ENCODE peak calls at places on chromosome 19, in five cellular contexts. K, F, D, H and R are unnamed samples.

GRCh38 chr19:16168465-16169081 is 4.8 kb downstream of the CIB3 start:
- DNase-seq in F (no peak), K (no peak), H (no peak), D (peak), R (no peak)

GRCh38 chr19:55173717-55174409 is 6.2 kb downstream of the SYT5 start:
- DNase-seq in K (peak), F (peak), D (peak), H (no peak), R (no peak)

GRCh38 chr19:48210005-48210404 is 39.5 kb downstream of the ZSWIM9 start:
- DNase-seq in D (no peak), K (no peak), H (no peak), F (no peak), R (no peak)

GRCh38 chr19:41501854-41502253 is 58.9 kb downstream of the ERICH4 start:
- DNase-seq in F (no peak), K (no peak), D (no peak), H (no peak), R (no peak)

GRCh38 chr19:48506138-48506733 is 5.4 kb downstream of the LMTK3 start:
- DNase-seq in D (peak), F (peak), K (peak), H (no peak), R (peak)

GRCh38 chr19:4069331-4069959 is 2.7 kb upstream of the ZBTB7A start:
- DNase-seq in H (no peak), D (no peak), K (no peak), F (no peak), R (peak)

GRCh38 chr19:18932216-18932841 is 8.7 kb downstream of the HOMER3 start:
- DNase-seq in K (peak), F (no peak), D (peak), H (no peak), R (peak)

GRCh38 chr19:10019246-10019645 is 6.0 kb downstream of the RDH8 start:
- DNase-seq in H (no peak), D (no peak), F (no peak), K (no peak), R (no peak)

GRCh38 chr19:10452726-10453620 is 32.6 kb downstream of the PDE4A start:
- DNase-seq in D (no peak), H (no peak), K (peak), F (no peak), R (no peak)

GRCh38 chr19:34838753-34839431 is 65.9 kb upstream of the ZNF599 start:
- DNase-seq in K (no peak), D (no peak), H (no peak), F (peak), R (no peak)

GRCh38 chr19:19860756-19861390 is 4.8 kb upstream of the ZNF253 start:
- DNase-seq in F (no peak), H (no peak), K (peak), D (peak), R (no peak)

GRCh38 chr19:38658462-38659306 is 11.2 kb downstream of the ACTN4 start:
- DNase-seq in H (no peak), K (no peak), F (peak), D (no peak), R (no peak)

GRCh38 chr19:11451327-11451941 is 16.0 kb downstream of the PRKCSH start:
- DNase-seq in K (peak), D (no peak), F (no peak), H (no peak), R (no peak)

GRCh38 chr19:54451331-54451871 is 2.4 kb downstream of the LENG8 start:
- DNase-seq in H (no peak), F (no peak), K (no peak), D (no peak), R (peak)

GRCh38 chr19:56138069-56138468 is 3.0 kb upstream of the ZNF444 start:
- DNase-seq in K (no peak), D (no peak), F (peak), H (no peak), R (no peak)

GRCh38 chr19:55369651-55370304 is 485 bp downstream of the IL11 start:
- DNase-seq in F (no peak), H (no peak), K (peak), D (peak), R (no peak)

GRCh38 chr19:32691952-32692726 is 518 bp downstream of the NUDT19 start:
- DNase-seq in D (peak), K (peak), H (no peak), F (no peak), R (peak)
- TF ChIP-seq GABPA in D (peak), K (no peak), H (no peak), F (no peak), R (no peak)

GRCh38 chr19:33685541-33685940 is 63.8 kb downstream of the CHST8 start:
- DNase-seq in F (no peak), K (peak), H (no peak), D (no peak), R (no peak)
- TF ChIP-seq REST in F (no peak), K (no peak), H (no peak), D (no peak), R (no peak)

GRCh38 chr19:51145926-51146493 is 3.9 kb downstream of the SIGLEC7 start:
- DNase-seq in H (no peak), D (no peak), K (no peak), F (no peak), R (no peak)

GRCh38 chr19:51148571-51148970 is 6.5 kb downstream of the SIGLEC7 start:
- DNase-seq in K (no peak), H (no peak), F (no peak), D (no peak), R (no peak)

GRCh38 chr19:51147663-51148062 is 5.6 kb downstream of the SIGLEC7 start:
- DNase-seq in K (no peak), F (no peak), D (peak), H (no peak), R (no peak)

GRCh38 chr19:51146751-51147150 is 4.7 kb downstream of the SIGLEC7 start:
- DNase-seq in D (no peak), H (no peak), F (no peak), K (no peak), R (no peak)

GRCh38 chr19:51150627-51151026 is 8.5 kb downstream of the SIGLEC7 start:
- DNase-seq in F (no peak), K (no peak), H (no peak), D (no peak), R (no peak)
- TF ChIP-seq GABPA in F (no peak), K (no peak), H (no peak), D (no peak), R (no peak)

GRCh38 chr19:28703400-28703956 is 509.5 kb downstream of the UQCRFS1 start:
- DNase-seq in H (no peak), F (no peak), K (no peak), D (no peak), R (no peak)

GRCh38 chr19:28697308-28697707 is 515.6 kb downstream of the UQCRFS1 start:
- DNase-seq in F (no peak), D (no peak), H (no peak), K (no peak), R (no peak)

GRCh38 chr19:28705008-28705407 is 507.9 kb downstream of the UQCRFS1 start:
- DNase-seq in K (no peak), H (no peak), F (peak), D (peak), R (no peak)

GRCh38 chr19:28701491-28701890 is 511.5 kb downstream of the UQCRFS1 start:
- DNase-seq in F (no peak), H (no peak), K (no peak), D (no peak), R (no peak)

GRCh38 chr19:28700176-28700575 is 512.8 kb downstream of the UQCRFS1 start:
- DNase-seq in K (no peak), F (no peak), H (no peak), D (no peak), R (no peak)
- TF ChIP-seq REST in K (no peak), F (no peak), H (no peak), D (no peak), R (no peak)

DNA sequence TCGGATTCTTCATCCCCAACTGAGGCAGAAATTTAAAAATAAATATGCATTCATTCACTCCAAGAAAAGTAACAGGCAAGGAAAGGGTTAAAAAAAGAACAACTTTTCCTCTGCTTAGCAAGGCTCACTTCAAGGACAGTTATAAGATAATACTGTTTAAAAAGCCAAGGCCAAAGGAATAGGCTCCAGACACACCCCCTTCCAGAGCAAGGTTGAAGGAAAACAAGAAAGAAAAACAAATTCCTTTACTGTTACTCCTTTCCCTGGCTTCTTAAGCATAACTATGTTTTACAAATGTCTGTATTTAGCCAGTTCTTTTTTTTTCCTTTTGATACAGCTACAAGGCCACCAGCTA is 8.5 kb downstream of the SIGLEC11 start:
- DNase-seq in D (no peak), F (no peak), K (no peak), H (no peak), R (no peak)
- TF ChIP-seq GABPA in D (no peak), F (no peak), K (no peak), H (no peak), R (no peak)

GRCh38 chr19:1119475-1120217 is 15.9 kb downstream of the GPX4 start:
- DNase-seq in D (no peak), H (no peak), K (no peak), F (no peak), R (no peak)
- TF ChIP-seq REST in D (no peak), H (no peak), K (no peak), F (no peak), R (no peak)

GRCh38 chr19:13825489-13826475 is 30.5 kb downstream of the ZSWIM4 start:
- DNase-seq in K (peak), F (no peak), D (peak), H (no peak), R (no peak)
- TF ChIP-seq GABPA in K (no peak), F (no peak), D (no peak), H (no peak), R (no peak)